ENCODE peak calls at places on chromosomes 16 and 17, in five cellular contexts. K, F, C, L and G are unnamed samples.
A peak's percentile ranks its signal among the peaks of the same experiment; 100 is the strongest.

GRCh38 chr16:9177861-9178260 is 86.4 kb downstream of the HAPSTR1 start:
- DNase-seq in F (no peak), C (no peak), L (no peak), K (no peak), G (no peak)

GRCh38 chr16:56469748-56470147 is 18.4 kb downstream of the OGFOD1 start:
- DNase-seq in K (no peak), C (no peak), L (no peak), F (no peak), G (peak; percentile 50)

GRCh38 chr17:4566785-4567184 is 6.4 kb upstream of the GGT6 start:
- DNase-seq in K (no peak), C (no peak), L (peak; percentile 79), F (peak; percentile 85), G (peak; percentile 68)

GRCh38 chr17:60161598-60162330 is 12.0 kb downstream of the CA4 start:
- DNase-seq in K (no peak), L (peak; percentile 84), F (peak; percentile 83), C (no peak), G (no peak)

GRCh38 chr17:33560165-33560564 is 267.1 kb upstream of the ASIC2 start:
- DNase-seq in K (no peak), L (no peak), F (no peak), C (no peak), G (no peak)

GRCh38 chr17:49698005-49698404 is 9.8 kb downstream of the SLC35B1 start:
- DNase-seq in F (no peak), C (no peak), K (no peak), L (no peak), G (peak; percentile 19)

GRCh38 chr17:39153541-39154111 is 2.2 kb upstream of the PLXDC1 start:
- DNase-seq in F (peak; percentile 98), C (peak; percentile 95), K (peak; percentile 65), L (peak; percentile 93), G (peak; percentile 79)

GRCh38 chr17:29622337-29623282 is at the start of gene CORO6:
- DNase-seq in F (peak; percentile 94), L (peak; percentile 46), K (no peak), C (peak; percentile 80), G (no peak)

GRCh38 chr17:354651-355556 is 2.3 kb upstream of the RPH3AL start:
- DNase-seq in L (peak; percentile 35), F (no peak), C (no peak), K (no peak), G (no peak)

GRCh38 chr16:30110661-30111060 is 2.7 kb downstream of the GDPD3 start:
- DNase-seq in C (no peak), L (no peak), F (no peak), K (no peak), G (no peak)

GRCh38 chr16:82834156-82834758 is 207.5 kb downstream of the CDH13 start:
- DNase-seq in C (no peak), K (no peak), L (no peak), F (no peak), G (no peak)